ENCODE peak calls at places on chromosomes 7 and 10, in four cellular contexts. A, R, S and T are unnamed samples.

GRCh38 chr10:128274938-128275337 is 148.7 kb upstream of the MKI67 start:
- DNase-seq in A (peak; percentile 26), R (no peak), S (no peak), T (no peak)

GRCh38 chr10:32112055-32112454 is 55.8 kb upstream of the KIF5B start:
- DNase-seq in A (no peak), R (no peak), S (no peak), T (no peak)

GRCh38 chr10:4280481-4281206 is 495.6 kb upstream of the KLF6 start:
- DNase-seq in A (no peak), R (no peak), S (no peak), T (no peak)

GRCh38 chr10:133325392-133325760 is 11.3 kb downstream of the CALY start:
- DNase-seq in A (no peak), R (no peak), S (no peak), T (no peak)

GRCh38 chr7:156147771-156148504 is 335.7 kb upstream of the SHH start:
- DNase-seq in A (no peak), R (no peak), S (no peak), T (no peak)

GRCh38 chr7:79293655-79294142 is 159.8 kb downstream of the MAGI2 start:
- DNase-seq in A (no peak), R (no peak), S (no peak), T (no peak)

GRCh38 chr7:17021205-17021604 is 139.4 kb upstream of the AGR3 start:
- DNase-seq in A (peak; percentile 6), R (no peak), S (no peak), T (no peak)

GRCh38 chr7:159125104-159125943 is 19.3 kb downstream of the VIPR2 start:
- DNase-seq in A (no peak), R (no peak), S (no peak), T (no peak)

GRCh38 chr10:78000956-78001472 is 28.3 kb downstream of the POLR3A start:
- DNase-seq in A (no peak), R (no peak), S (no peak), T (no peak)

GRCh38 chr10:47030191-47030698 is 119.0 kb downstream of the PTPN20 start:
- DNase-seq in A (no peak), R (no peak), S (no peak), T (no peak)

GRCh38 chr7:140719711-140720110 is 23.2 kb downstream of the NDUFB2 start:
- DNase-seq in A (no peak), R (peak; percentile 49), S (peak; percentile 11), T (no peak)

GRCh38 chr10:2920166-2920565 is 147.2 kb upstream of the PFKP start:
- DNase-seq in A (no peak), R (no peak), S (no peak), T (no peak)

GRCh38 chr7:158282461-158283001 is 305.1 kb downstream of the PTPRN2 start:
- DNase-seq in A (no peak), R (no peak), S (no peak), T (no peak)

GRCh38 chr10:117363027-117363426 is 12.2 kb downstream of the PDZD8 start:
- DNase-seq in A (no peak), R (no peak), S (no peak), T (no peak)

GRCh38 chr10:17544465-17544864 is 72.7 kb downstream of the HACD1 start:
- DNase-seq in A (no peak), R (no peak), S (no peak), T (no peak)

GRCh38 chr10:46046261-46046660 is at the start of gene MSMB:
- DNase-seq in A (no peak), R (no peak), S (no peak), T (no peak)

GRCh38 chr10:33477291-33478088 is 143.0 kb upstream of the NRP1 start:
- DNase-seq in A (no peak), R (no peak), S (no peak), T (no peak)

GRCh38 chr10:77320852-77321496 is 316.6 kb downstream of the KCNMA1 start:
- DNase-seq in A (no peak), R (no peak), S (no peak), T (no peak)

GRCh38 chr10:31940839-31941653 is 12.4 kb upstream of the ARHGAP12 start:
- DNase-seq in A (peak; percentile 60), R (no peak), S (no peak), T (no peak)

GRCh38 chr7:70703785-70704184 is 428.2 kb upstream of the GALNT17 start:
- DNase-seq in A (no peak), R (no peak), S (no peak), T (no peak)

GRCh38 chr10:69379800-69380199 is 36.9 kb downstream of the TACR2 start:
- DNase-seq in A (no peak), R (no peak), S (no peak), T (no peak)

GRCh38 chr7:17802056-17802455 is 138.2 kb downstream of the SNX13 start:
- DNase-seq in A (no peak), R (no peak), S (no peak), T (no peak)

GRCh38 chr7:70693300-70693689 is 438.6 kb upstream of the GALNT17 start:
- DNase-seq in A (no peak), R (no peak), S (no peak), T (no peak)

GRCh38 chr7:17236161-17236560 is 62.3 kb upstream of the AHR start:
- DNase-seq in A (no peak), R (no peak), S (no peak), T (no peak)

GRCh38 chr7:28629216-28629848 is 217.0 kb downstream of the CREB5 start:
- DNase-seq in A (no peak), R (no peak), S (no peak), T (no peak)

GRCh38 chr10:125811251-125811650 is 11.8 kb downstream of the UROS start:
- DNase-seq in A (no peak), R (no peak), S (no peak), T (no peak)

GRCh38 chr7:120827719-120828118 is 30.2 kb downstream of the TSPAN12 start:
- DNase-seq in A (no peak), R (no peak), S (no peak), T (no peak)

GRCh38 chr10:46526682-46527038 is 29.8 kb downstream of the GPRIN2 start:
- DNase-seq in A (no peak), R (no peak), S (no peak), T (no peak)

GRCh38 chr7:95470452-95470851 is 15.3 kb upstream of the ASB4 start:
- DNase-seq in A (peak; percentile 28), R (no peak), S (no peak), T (peak; percentile 35)

GRCh38 chr7:37408241-37408884 is 40.3 kb downstream of the ELMO1 start:
- DNase-seq in A (no peak), R (peak; percentile 57), S (no peak), T (no peak)

GRCh38 chr10:5861269-5862031 is 28.2 kb downstream of the ANKRD16 start:
- DNase-seq in A (peak; percentile 21), R (no peak), S (no peak), T (no peak)

GRCh38 chr7:81004098-81004497 is 85.2 kb upstream of the SEMA3C start:
- DNase-seq in A (no peak), R (no peak), S (no peak), T (no peak)

GRCh38 chr7:131235489-131236317 is 92.0 kb upstream of the MKLN1 start:
- DNase-seq in A (peak; percentile 21), R (no peak), S (no peak), T (no peak)

GRCh38 chr7:98078197-98078870 is 28.3 kb upstream of the LMTK2 start:
- DNase-seq in A (no peak), R (no peak), S (no peak), T (no peak)

GRCh38 chr10:21516270-21517131 is 9.0 kb downstream of the SKIDA1 start:
- DNase-seq in A (peak; percentile 73), R (peak; percentile 16), S (no peak), T (no peak)

GRCh38 chr10:1102392-1102791 is 46.2 kb downstream of the WDR37 start:
- DNase-seq in A (no peak), R (no peak), S (no peak), T (no peak)

GRCh38 chr7:2433713-2434550 is 30.5 kb downstream of the CHST12 start:
- DNase-seq in A (no peak), R (no peak), S (no peak), T (no peak)
- TF ChIP-seq SPI1 in A (no peak), R (no peak), S (no peak), T (no peak)

DNA sequence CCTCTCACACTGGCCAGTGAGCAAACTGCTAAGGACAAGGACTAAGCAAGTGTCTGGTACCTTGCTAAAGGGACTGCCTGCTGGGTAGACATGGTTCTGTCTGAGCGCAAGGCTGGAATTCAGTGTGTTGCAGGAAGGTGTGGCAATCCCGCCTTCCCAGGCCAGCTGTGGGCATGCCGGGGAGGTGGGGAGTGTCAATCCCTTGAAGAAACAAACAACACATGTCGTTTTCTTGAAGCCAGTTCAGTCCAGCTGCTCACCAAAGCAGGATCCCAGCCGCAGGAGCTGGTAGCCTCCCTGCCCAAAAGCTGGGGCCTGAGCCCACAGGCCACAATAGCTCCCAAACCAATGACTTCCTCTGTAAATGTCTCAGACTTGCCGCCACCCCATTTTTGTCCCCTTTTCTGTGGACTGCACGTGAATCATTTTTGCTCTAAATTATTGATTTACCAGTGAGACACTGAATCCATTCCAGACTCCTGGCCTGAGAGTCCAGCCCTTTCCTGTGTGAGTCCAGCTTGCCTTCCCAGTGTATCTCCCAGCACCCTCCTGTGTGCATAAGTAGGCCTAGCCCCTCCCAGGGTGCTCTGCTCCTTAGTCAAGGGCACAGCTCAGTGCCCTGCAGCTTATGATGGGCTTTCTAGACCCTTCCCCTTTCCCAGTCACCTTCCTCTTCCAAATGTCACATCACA is 166.8 kb downstream of the RGS10 start:
- DNase-seq in A (no peak), R (no peak), S (no peak), T (no peak)
- TF ChIP-seq POLR2AphosphoS5 in A (no peak), R (no peak), S (no peak), T (no peak)

DNA sequence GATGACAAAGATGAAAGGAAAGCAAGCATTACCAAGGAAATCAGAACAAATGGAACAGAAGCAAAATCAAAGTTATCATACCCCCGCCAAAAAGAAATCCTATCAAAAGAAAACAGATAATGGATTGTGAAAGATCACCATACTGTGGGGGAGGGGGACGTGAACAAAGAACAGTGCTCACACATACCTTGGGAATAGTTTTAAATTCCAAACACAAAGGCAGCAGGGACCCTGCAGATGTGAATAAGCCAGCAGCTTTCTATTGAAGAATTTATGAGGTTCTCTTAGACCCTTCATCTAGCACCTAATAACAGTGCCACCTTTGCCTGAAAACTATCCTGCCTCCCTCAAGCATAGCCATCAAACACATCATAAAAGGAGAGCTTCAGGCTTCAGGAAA is 94.0 kb downstream of the AKR1D1 start:
- DNase-seq in A (no peak), R (no peak), S (no peak), T (no peak)
- TF ChIP-seq SPI1 in A (no peak), R (no peak), S (no peak), T (no peak)

GRCh38 chr7:107962817-107963216 is 40.1 kb downstream of the LAMB1 start:
- DNase-seq in A (no peak), R (no peak), S (no peak), T (no peak)

GRCh38 chr7:107959527-107959898 is 43.4 kb downstream of the LAMB1 start:
- DNase-seq in A (no peak), R (no peak), S (no peak), T (no peak)

GRCh38 chr7:107960306-107960705 is 42.7 kb downstream of the LAMB1 start:
- DNase-seq in A (no peak), R (no peak), S (no peak), T (no peak)

GRCh38 chr7:107958764-107959526 is 44.0 kb downstream of the LAMB1 start:
- DNase-seq in A (no peak), R (no peak), S (no peak), T (no peak)

GRCh38 chr7:107961399-107961798 is 41.6 kb downstream of the LAMB1 start:
- DNase-seq in A (no peak), R (no peak), S (no peak), T (no peak)
- TF ChIP-seq POLR2AphosphoS5 in A (no peak), R (no peak), S (no peak), T (no peak)

GRCh38 chr7:91940171-91940570 is 491 bp upstream of the AKAP9 start:
- DNase-seq in A (peak; percentile 76), R (peak; percentile 56), S (no peak), T (peak; percentile 18)
- TF ChIP-seq SPI1 in A (no peak), R (no peak), S (no peak), T (no peak)